ENCODE peak calls at places on chromosome 13, in seven cellular contexts. H is epithelial cell of esophagus, R is BJ, B is GM06990, Y is AG10803, G is GM13976, A is mesothelial cell of epicardium. E is an unnamed sample.

GRCh38 chr13:41520016-41520698 is 62.8 kb downstream of the RGCC start:
- DNase-seq in H (no peak), R (no peak), B (no peak), Y (peak), G (no peak), A (no peak), E (no peak)

GRCh38 chr13:48266967-48267639 is 34.1 kb downstream of the ITM2B start:
- DNase-seq in H (peak), R (no peak), B (no peak), Y (no peak), G (no peak), A (no peak), E (no peak)

GRCh38 chr13:24106429-24106828 is 54.1 kb upstream of the SPATA13 start:
- DNase-seq in H (no peak), R (no peak), B (no peak), Y (no peak), G (no peak), A (no peak), E (no peak)

GRCh38 chr13:96053003-96053703 is at the start of gene UGGT2:
- DNase-seq in H (peak), R (peak), B (peak), Y (peak), G (peak), A (peak), E (peak)

GRCh38 chr13:75968103-75968838 is 332.1 kb downstream of the LMO7 start:
- DNase-seq in H (peak), R (no peak), B (no peak), Y (peak), G (no peak), A (no peak), E (no peak)

GRCh38 chr13:77048592-77048991 is 21.6 kb upstream of the FBXL3 start:
- DNase-seq in H (no peak), R (no peak), B (no peak), Y (no peak), G (no peak), A (no peak), E (no peak)

GRCh38 chr13:66200555-66200954 is 1029.6 kb downstream of the PCDH9 start:
- DNase-seq in H (no peak), R (no peak), B (no peak), Y (no peak), G (no peak), A (no peak), E (no peak)

GRCh38 chr13:110517505-110518149 is 43.9 kb downstream of the RAB20 start:
- DNase-seq in H (no peak), R (no peak), B (no peak), Y (no peak), G (no peak), A (no peak), E (no peak)

GRCh38 chr13:32639502-32640105 is 53.4 kb downstream of the PDS5B start:
- DNase-seq in H (peak), R (no peak), B (peak), Y (peak), G (peak), A (no peak), E (no peak)

GRCh38 chr13:97724450-97724849 is 229.0 kb upstream of the IPO5 start:
- DNase-seq in H (no peak), R (no peak), B (no peak), Y (no peak), G (no peak), A (no peak), E (no peak)

GRCh38 chr13:45456196-45456972 is 8.4 kb upstream of the COG3 start:
- DNase-seq in H (peak), R (no peak), B (no peak), Y (peak), G (no peak), A (no peak), E (no peak)

GRCh38 chr13:27432180-27432579 is 7.8 kb downstream of the GTF3A start:
- DNase-seq in H (no peak), R (no peak), B (no peak), Y (no peak), G (no peak), A (no peak), E (no peak)

DNA sequence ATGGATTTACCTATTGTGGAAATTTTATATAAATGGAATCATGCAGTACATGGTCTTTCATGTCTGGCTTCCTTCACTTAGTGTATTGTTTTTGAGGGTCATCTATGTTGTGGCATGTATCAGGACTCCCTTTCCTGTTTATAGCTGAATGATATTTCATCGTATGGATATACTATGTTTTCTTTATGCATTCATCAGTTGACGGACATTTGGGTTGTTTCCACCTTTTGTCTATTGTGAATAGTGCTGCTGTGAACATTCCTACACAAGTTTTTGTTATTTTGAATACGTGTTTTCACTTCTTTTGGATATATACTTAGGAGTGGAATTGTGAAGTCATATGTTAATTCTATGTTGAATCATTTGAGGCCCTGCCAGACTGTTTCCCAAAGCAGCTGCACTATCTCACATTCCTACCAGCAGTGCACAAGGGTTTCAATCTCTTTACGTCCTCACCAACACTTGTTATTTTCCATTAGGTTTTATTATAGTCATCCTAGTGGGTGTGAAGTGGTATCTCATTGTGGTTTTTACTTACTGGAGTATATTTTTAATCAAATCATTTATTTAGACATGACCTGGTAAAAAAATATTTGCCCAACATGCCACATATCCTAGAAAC is 262.7 kb downstream of the DLEU7 start:
- DNase-seq in H (peak), R (no peak), B (no peak), Y (peak), G (no peak), A (no peak), E (no peak)
- TF ChIP-seq CTCF in H (peak), R (peak), B (no peak), Y (peak), G (no peak), A (no peak), E (no peak)

GRCh38 chr13:42835012-42835411 is 53.6 kb downstream of the FAM216B start:
- DNase-seq in H (no peak), R (no peak), B (no peak), Y (no peak), G (no peak), A (no peak), E (no peak)

GRCh38 chr13:42832341-42833153 is 51.2 kb downstream of the FAM216B start:
- DNase-seq in H (peak), R (peak), B (no peak), Y (peak), G (no peak), A (no peak), E (no peak)

DNA sequence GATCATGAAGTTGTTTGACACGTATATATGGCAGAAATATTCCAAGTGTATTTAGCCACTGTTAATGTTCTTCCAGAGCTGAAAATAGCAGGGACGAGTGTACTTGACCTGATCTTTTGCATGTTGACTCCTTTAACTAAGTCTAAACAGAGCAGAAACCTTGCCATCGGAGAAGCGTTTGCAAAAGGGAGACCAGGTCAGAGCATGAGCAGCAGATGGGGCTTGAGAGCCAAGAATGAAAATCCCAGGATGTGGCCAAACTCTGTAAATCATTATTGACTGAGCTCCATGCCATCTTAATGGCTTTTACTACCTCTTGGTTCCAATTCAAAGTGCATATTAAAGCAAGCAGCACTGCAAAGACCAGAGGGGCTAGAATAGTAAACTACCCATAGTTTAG is 55.5 kb downstream of the FAM216B start:
- DNase-seq in H (peak), R (no peak), B (no peak), Y (peak), G (no peak), A (no peak), E (no peak)
- TF ChIP-seq CTCF in H (peak), R (peak), B (peak), Y (peak), G (no peak), A (no peak), E (no peak)

GRCh38 chr13:71320452-71320851 is 546.6 kb downstream of the DACH1 start:
- DNase-seq in H (peak), R (no peak), B (no peak), Y (no peak), G (no peak), A (no peak), E (no peak)
- TF ChIP-seq CTCF in H (peak), R (peak), B (peak), Y (no peak), G (peak), A (peak), E (no peak)

DNA sequence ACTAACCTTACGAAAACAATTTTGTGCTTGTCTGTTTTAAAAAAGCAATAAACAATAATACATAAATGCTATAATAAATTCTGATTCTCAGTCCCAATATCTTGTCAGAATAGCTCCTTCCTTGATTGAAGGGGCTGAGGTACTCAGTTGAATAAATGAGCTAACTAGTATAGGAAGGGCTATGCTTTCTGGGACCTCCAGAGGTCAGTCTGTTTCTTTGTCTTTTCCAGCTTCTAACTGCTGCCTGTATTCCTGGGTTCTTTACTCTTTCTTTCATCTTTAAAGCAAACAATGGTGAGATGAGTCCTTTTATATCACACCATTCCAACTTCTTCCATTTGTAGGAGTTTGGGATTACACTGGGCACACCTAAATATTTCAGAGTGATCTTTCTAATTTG is 1297.0 kb upstream of the ATXN8OS start:
- DNase-seq in H (peak), R (no peak), B (no peak), Y (no peak), G (no peak), A (no peak), E (no peak)
- TF ChIP-seq CTCF in H (no peak), R (no peak), B (no peak), Y (no peak), G (no peak), A (no peak), E (no peak)

DNA sequence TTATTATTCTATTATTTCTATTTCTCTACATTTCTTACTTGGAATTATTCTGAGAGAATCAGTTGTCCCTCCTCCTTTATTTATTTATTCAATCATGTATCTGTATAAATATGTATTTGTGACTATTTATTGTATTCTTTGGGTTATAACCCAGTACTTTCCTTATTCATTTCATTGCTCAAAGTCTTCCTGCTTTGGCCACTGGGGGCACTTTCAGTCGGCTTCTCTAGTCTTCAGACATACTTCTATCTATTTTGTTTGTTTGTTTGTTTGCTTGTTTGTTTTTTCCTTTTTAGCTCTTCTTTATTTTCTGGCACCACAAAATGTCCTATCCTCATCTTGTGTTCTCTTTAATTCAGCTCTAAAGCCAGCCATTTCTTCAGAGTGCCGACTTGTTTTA is 260.4 kb downstream of the NALCN start:
- DNase-seq in H (peak), R (no peak), B (no peak), Y (no peak), G (no peak), A (no peak), E (no peak)
- TF ChIP-seq CTCF in H (peak), R (peak), B (peak), Y (peak), G (no peak), A (peak), E (no peak)